ENCODE peak calls at places on chromosomes 1 and 21, in six cellular contexts. Y, F, K, U, B and V are unnamed samples.

GRCh38 chr1:154325583-154326545 is 539 bp downstream of the ATP8B2 start:
- DNase-seq in Y (peak), F (peak), K (peak), U (peak), B (no peak), V (peak)

GRCh38 chr1:62286778-62287224 is 32.4 kb downstream of the KANK4 start:
- DNase-seq in Y (peak), F (no peak), K (no peak), U (no peak), B (no peak), V (no peak)

GRCh38 chr1:246161626-246162025 is 345.5 kb downstream of the SMYD3 start:
- DNase-seq in Y (no peak), F (no peak), K (peak), U (no peak), B (no peak), V (no peak)

GRCh38 chr1:25754421-25755195 is 45.4 kb upstream of the SELENON start:
- DNase-seq in Y (no peak), F (no peak), K (peak), U (no peak), B (no peak), V (no peak)

GRCh38 chr1:8145525-8145924 is 119.4 kb upstream of the ERRFI1 start:
- DNase-seq in Y (no peak), F (no peak), K (no peak), U (no peak), B (no peak), V (peak)

GRCh38 chr1:180291004-180291403 is 60.9 kb downstream of the LHX4 start:
- DNase-seq in Y (peak), F (peak), K (peak), U (no peak), B (peak), V (no peak)

GRCh38 chr1:86460998-86461397 is 7.7 kb upstream of the CLCA1 start:
- DNase-seq in Y (no peak), F (no peak), K (no peak), U (peak), B (no peak), V (no peak)

GRCh38 chr1:212106286-212106792 is 70.8 kb downstream of the DTL start:
- DNase-seq in Y (no peak), F (no peak), K (no peak), U (no peak), B (no peak), V (no peak)

GRCh38 chr1:91712981-91713841 is 172.7 kb downstream of the TGFBR3 start:
- DNase-seq in Y (no peak), F (no peak), K (no peak), U (peak), B (peak), V (peak)

GRCh38 chr1:36522461-36523229 is 39.9 kb upstream of the CSF3R start:
- DNase-seq in Y (no peak), F (no peak), K (no peak), U (no peak), B (no peak), V (no peak)

GRCh38 chr1:3772715-3773571 is at the start of gene SMIM1:
- DNase-seq in Y (peak), F (no peak), K (no peak), U (peak), B (no peak), V (no peak)

GRCh38 chr1:3477241-3478109 is 23.0 kb downstream of the ARHGEF16 start:
- DNase-seq in Y (no peak), F (peak), K (no peak), U (no peak), B (no peak), V (no peak)

GRCh38 chr21:34885125-34885524 is 164.0 kb downstream of the RUNX1 start:
- DNase-seq in Y (no peak), F (no peak), K (peak), U (peak), B (no peak), V (peak)

GRCh38 chr1:4612991-4613390 is 41.4 kb upstream of the AJAP1 start:
- DNase-seq in Y (no peak), F (no peak), K (no peak), U (no peak), B (no peak), V (no peak)

GRCh38 chr1:78079580-78079979 is 33.8 kb downstream of the GIPC2 start:
- DNase-seq in Y (no peak), F (no peak), K (peak), U (no peak), B (no peak), V (no peak)

GRCh38 chr1:218600968-218601367 is 255.8 kb downstream of the TGFB2 start:
- DNase-seq in Y (no peak), F (peak), K (no peak), U (no peak), B (no peak), V (no peak)

DNA sequence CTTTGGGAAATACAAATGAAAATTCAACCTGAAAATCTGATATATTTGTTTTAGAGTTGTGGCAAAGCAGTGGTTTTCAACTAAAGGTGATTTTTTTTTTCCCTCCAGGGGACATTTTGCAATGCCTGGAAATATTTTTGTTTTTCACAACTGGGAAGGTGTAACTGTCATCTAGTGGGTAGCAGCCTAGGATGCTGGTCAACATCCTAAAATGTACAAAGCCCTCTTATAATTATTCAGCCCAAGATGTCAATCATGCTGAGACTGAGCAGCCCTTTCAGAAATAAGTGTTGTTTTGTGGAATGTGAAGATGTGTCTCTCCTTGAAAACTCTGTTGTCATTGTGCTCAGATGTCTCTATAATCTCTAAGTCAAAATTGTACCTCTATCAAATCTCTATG is 95.2 kb upstream of the NCAM2 start:
- DNase-seq in Y (no peak), F (no peak), K (no peak), U (no peak), B (no peak), V (no peak)
- TF ChIP-seq MYC in Y (no peak), F (no peak), K (no peak), U (no peak), B (no peak), V (no peak)

DNA sequence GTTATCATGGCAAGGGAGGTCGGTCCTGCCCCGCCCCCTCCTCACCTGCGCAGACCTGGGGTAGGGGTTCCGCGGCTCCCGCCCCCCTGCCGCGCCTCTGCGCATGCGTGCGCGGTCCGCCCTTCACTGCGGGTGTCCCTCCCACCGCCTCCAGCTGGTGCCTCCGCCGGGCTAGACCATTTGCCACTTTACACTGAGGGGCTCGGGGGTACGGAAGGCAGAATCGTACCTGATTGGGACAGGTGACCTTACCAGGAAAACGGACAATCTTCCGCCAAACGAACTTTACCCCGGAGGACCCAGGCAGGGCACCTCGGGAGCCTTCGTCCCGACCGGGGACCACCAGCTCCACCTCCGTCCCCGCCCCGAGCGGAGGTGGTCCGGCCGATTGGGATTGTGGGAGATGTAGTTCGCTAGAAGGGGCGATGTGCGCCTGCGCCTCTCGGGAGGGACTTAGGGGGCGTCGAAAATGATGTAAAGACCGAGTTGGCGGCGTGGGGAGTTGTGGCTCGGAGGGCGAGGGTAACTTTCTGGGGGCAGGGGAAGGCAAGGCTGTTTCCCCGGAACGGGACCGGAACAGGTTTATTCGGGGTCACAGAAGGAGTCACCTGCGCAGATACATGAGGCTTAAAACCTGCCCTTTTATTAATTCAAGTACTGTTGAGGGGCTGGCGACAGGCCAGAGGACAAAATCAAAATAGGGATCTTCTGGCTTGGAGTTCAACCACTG is at the start of gene DNAJC28:
- DNase-seq in Y (peak), F (peak), K (peak), U (peak), B (peak), V (peak)
- TF ChIP-seq POLR2A in Y (peak), F (peak), K (peak), U (peak), B (peak), V (peak)

GRCh38 chr1:166730299-166730888 is 108.9 kb upstream of the POGK start:
- DNase-seq in Y (no peak), F (no peak), K (no peak), U (peak), B (no peak), V (peak)
- TF ChIP-seq CTCF in Y (no peak), F (no peak), K (no peak), U (peak), B (peak), V (no peak)

DNA sequence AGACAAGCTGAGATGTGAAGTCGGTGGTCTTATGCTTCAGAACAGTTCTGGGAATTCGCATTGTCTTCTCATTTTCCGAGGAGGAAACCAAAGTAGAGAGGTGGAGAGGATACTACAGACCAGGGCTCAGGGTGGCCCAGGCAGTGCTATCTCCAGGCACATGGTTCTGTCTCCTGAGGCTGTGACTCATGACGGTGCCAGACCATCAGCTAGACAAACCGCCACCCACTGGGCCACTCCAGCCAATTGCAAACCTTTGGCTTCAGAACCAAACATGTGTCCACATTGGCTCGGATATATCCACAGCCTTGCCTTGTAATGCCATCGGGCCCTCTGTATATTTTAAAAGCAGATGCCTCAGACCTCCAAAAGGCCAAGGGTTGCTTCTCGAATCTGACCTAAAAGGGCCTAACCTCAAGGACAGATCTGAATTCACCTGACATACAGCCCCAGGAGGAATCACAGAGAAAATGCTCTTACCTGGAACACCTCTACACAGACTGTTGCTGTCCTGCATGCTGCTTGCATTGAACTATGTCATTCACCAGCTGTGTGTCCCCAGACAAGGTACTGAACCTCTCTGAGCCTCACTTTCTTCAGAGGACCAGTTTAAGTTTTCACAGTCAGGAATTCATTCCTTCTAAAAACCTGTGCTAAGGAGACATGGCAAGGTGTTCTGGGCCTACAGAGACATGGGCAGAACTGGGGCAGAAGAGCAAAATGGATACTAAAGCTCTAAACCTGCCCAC is 224.9 kb upstream of the JUN start:
- DNase-seq in Y (no peak), F (peak), K (no peak), U (peak), B (no peak), V (no peak)
- TF ChIP-seq MYC in Y (no peak), F (no peak), K (no peak), U (peak), B (no peak), V (no peak)

DNA sequence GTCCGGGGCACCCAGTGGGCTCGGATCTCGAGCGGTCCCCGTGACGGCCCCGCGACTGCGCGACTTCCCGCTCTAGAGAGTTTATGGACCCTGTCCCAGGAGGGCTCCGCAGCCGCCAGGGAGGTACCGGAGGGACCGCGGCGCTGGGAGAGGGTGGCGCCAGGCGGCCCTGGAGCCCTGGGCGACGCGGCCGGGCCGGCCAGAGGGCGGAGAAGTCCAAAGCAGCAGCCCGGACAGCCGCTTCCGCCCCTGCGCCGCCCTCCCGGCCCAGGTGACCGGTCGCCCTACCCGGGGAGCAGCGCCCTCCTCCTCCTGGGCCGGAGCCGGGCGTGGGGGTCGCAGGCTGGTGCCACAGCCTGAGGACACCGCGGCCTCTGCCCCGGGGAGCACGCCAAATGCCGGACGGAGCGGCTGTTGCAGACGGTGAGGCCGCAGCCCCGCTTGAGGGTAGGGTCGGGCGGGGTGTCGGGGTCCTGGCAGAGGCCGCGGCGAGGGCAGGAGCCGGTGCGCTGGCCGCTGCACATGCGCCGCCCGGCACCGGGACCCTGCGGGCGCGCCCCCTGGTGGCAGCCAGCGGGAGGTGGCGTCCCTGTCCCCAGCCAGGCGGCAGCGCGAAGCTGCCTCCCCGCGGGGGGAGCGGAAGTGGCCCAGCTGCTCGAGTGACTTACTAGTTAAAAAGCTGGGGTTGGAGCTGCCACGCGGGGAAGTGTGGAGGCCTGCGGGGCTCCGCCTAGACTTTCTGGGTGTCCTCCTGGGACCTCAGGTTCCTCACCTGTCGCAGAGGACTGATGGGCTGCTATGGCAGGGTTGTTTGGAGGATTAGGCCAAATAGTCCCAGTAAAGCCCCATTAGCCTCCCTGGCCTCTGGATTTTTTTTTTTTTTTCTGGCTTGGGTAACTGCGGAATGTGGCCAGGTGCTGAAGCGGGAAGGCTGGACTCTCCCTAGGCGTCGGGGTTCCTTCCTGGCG is 20.9 kb upstream of the ZNF678 start:
- DNase-seq in Y (peak), F (peak), K (peak), U (peak), B (peak), V (peak)
- TF ChIP-seq POLR2A in Y (peak), F (peak), K (no peak), U (no peak), B (no peak), V (no peak)

GRCh38 chr1:159065106-159065505 is 11.5 kb downstream of the AIM2 start:
- DNase-seq in Y (no peak), F (no peak), K (no peak), U (no peak), B (no peak), V (no peak)
- TF ChIP-seq CTCF in Y (no peak), F (no peak), K (no peak), U (no peak), B (no peak), V (no peak)

GRCh38 chr1:10195570-10195969 is 14.8 kb upstream of the KIF1B start:
- DNase-seq in Y (peak), F (peak), K (no peak), U (no peak), B (no peak), V (no peak)

GRCh38 chr1:10196991-10197390 is 13.4 kb upstream of the KIF1B start:
- DNase-seq in Y (no peak), F (no peak), K (no peak), U (no peak), B (no peak), V (no peak)

GRCh38 chr1:10204003-10204642 is 6.2 kb upstream of the KIF1B start:
- DNase-seq in Y (no peak), F (no peak), K (no peak), U (no peak), B (no peak), V (no peak)

GRCh38 chr1:10200620-10201019 is 9.8 kb upstream of the KIF1B start:
- DNase-seq in Y (no peak), F (no peak), K (no peak), U (no peak), B (no peak), V (no peak)
- TF ChIP-seq MYC in Y (no peak), F (no peak), K (no peak), U (no peak), B (no peak), V (no peak)

GRCh38 chr1:67429011-67429527 is 1.1 kb downstream of the SERBP1 start:
- DNase-seq in Y (no peak), F (no peak), K (peak), U (peak), B (no peak), V (peak)
- TF ChIP-seq POLR2A in Y (no peak), F (no peak), K (no peak), U (peak), B (peak), V (no peak)

DNA sequence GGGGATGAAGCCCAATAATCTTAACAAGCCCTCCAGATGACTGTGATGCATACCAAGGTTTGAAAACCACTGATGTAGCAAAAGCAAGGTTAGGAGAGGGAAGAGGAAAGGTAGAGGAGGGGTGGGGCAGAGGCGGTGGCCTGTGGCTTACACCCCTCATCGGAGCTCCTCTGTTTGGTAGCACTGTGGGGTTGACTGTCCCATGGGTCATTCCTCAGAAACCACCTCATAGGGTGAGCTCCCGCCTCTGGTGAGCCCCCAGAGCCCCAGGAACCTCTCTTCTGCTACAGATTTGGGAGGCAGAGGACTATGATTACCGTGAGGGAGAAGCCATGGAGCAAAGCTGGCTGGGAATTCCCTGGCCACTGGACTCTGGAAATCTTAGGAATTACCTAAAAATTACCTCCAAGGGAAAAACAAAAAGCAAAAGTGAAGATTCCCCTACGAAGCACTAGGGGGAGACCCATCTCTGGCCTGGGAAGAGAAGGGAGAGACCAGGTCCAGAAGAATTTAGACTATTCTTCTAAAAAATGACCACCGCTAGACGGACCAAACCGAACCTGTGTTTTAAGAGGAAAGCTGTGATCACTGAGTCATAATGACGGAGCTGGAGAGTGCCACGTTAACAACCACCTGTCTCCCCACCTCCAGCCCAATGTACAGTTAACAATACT is 1.5 kb upstream of the RASSF5 start:
- DNase-seq in Y (no peak), F (no peak), K (no peak), U (peak), B (no peak), V (no peak)
- TF ChIP-seq CTCF in Y (peak), F (peak), K (peak), U (peak), B (peak), V (peak)

DNA sequence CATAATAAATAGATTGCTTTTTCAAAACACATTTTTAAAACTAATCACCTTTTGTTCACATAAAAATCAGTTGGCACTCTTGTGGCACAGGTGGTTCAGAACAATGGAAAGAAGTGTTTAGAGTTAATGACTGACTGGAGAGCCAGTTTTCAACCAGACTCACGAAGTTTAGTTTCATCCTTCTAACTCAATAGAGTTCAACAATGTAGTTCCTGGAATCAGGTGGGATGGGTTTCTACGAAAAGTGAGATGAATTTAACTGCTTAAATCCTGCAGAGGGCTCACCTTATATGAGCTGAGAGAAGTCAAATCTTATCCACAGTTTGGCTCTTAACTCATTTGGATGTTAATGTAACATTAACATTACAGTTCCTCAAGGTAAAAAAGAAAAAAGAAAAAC is 116.5 kb downstream of the SMYD2 start:
- DNase-seq in Y (no peak), F (no peak), K (no peak), U (peak), B (no peak), V (no peak)
- TF ChIP-seq MYC in Y (no peak), F (no peak), K (no peak), U (no peak), B (no peak), V (no peak)